ENCODE peak calls at places on chromosomes 16 and 17, in ten cellular contexts. G is LNCaP clone FGC, N is astrocyte of the cerebellum, Z is AG04450, V is breast epithelium, W is GM12865, M is colonic mucosa, Y is thoracic aorta, H is esophagus muscularis mucosa, S is ovary. B is an unnamed sample.

GRCh38 chr16:10940501-10941079 is 1.7 kb downstream of the DEXI start:
- DNase-seq in M (peak; percentile 52), G (no peak), N (no peak), V (no peak), W (peak; percentile 40), H (no peak), S (peak; percentile 31), Y (no peak), Z (no peak), B (no peak)

GRCh38 chr16:83682858-83683235 is 124.9 kb upstream of the HSBP1 start:
- DNase-seq in V (no peak), S (no peak), G (no peak), M (no peak), Y (no peak), Z (no peak), W (no peak), N (no peak), H (no peak), B (no peak)

GRCh38 chr16:68972720-68973119 is 129.4 kb downstream of the TANGO6 start:
- DNase-seq in H (no peak), V (no peak), Y (no peak), M (no peak), W (no peak), G (no peak), Z (peak; percentile 23), S (no peak), N (peak; percentile 55), B (no peak)

GRCh38 chr17:13727441-13728171 is 125.9 kb upstream of the HS3ST3A1 start:
- DNase-seq in W (no peak), M (no peak), V (no peak), G (no peak), Z (peak; percentile 13), N (no peak), Y (no peak), H (no peak), S (no peak), B (no peak)

GRCh38 chr17:77427471-77427991 is 286.8 kb downstream of the SEC14L1 start:
- DNase-seq in S (peak; percentile 87), G (no peak), V (no peak), N (no peak), Y (no peak), W (no peak), H (no peak), M (no peak), Z (no peak), B (no peak)

GRCh38 chr16:80034948-80035700 is 434.6 kb upstream of the MAF start:
- DNase-seq in V (no peak), G (no peak), H (no peak), Y (no peak), N (no peak), Z (no peak), M (no peak), W (no peak), S (no peak), B (no peak)

GRCh38 chr17:53336281-53336680 is 486.4 kb upstream of the KIF2B start:
- DNase-seq in G (no peak), W (no peak), H (no peak), N (no peak), Z (no peak), V (no peak), S (no peak), Y (no peak), M (no peak), B (no peak)

GRCh38 chr17:3685174-3685812 is 10.7 kb downstream of the P2RX5 start:
- DNase-seq in S (no peak), Y (no peak), M (no peak), Z (no peak), V (no peak), N (no peak), H (no peak), W (no peak), G (no peak), B (no peak)

GRCh38 chr16:54286330-54287017 is at the start of gene IRX3:
- DNase-seq in Y (no peak), W (no peak), G (peak; percentile 63), H (no peak), N (peak; percentile 82), M (no peak), S (peak; percentile 29), Z (no peak), V (peak; percentile 95), B (no peak)

GRCh38 chr17:17191961-17192381 is 14.2 kb downstream of the PLD6 start:
- DNase-seq in Y (no peak), W (no peak), V (no peak), Z (no peak), S (no peak), G (no peak), H (no peak), N (no peak), M (no peak), B (no peak)

GRCh38 chr16:2775317-2775716 is 1.8 kb downstream of the ELOB start:
- DNase-seq in Y (no peak), Z (no peak), S (no peak), V (no peak), H (no peak), M (no peak), W (no peak), G (no peak), N (no peak), B (no peak)

GRCh38 chr16:49776085-49776501 is 79.8 kb downstream of the ZNF423 start:
- DNase-seq in H (no peak), V (no peak), Z (no peak), Y (no peak), N (no peak), M (no peak), S (no peak), G (no peak), W (no peak), B (no peak)
- H3K4me3 ChIP-seq in H (no peak overlapping the region), V (no peak overlapping the region), Z (no peak overlapping the region), Y (peak overlapping the region; percentile 54), N (no peak overlapping the region), M (no peak overlapping the region), S (no peak overlapping the region), G (no peak overlapping the region), W (no peak overlapping the region), B (no peak overlapping the region)

GRCh38 chr16:6204941-6205340 is 1107.3 kb upstream of the EEF2KMT start:
- DNase-seq in Z (no peak), V (no peak), Y (no peak), N (no peak), H (no peak), G (no peak), M (no peak), S (no peak), W (no peak), B (no peak)

GRCh38 chr16:6206080-6206479 is 1108.5 kb upstream of the EEF2KMT start:
- DNase-seq in W (no peak), N (no peak), Z (no peak), G (peak; percentile 75), M (peak; percentile 42), V (no peak), Y (no peak), H (no peak), S (no peak), B (no peak)

GRCh38 chr16:6207124-6207523 is 1109.5 kb upstream of the EEF2KMT start:
- DNase-seq in W (no peak), M (no peak), N (no peak), S (no peak), Z (no peak), V (no peak), H (no peak), G (no peak), Y (no peak), B (no peak)

GRCh38 chr16:6211644-6212043 is 1114.0 kb upstream of the EEF2KMT start:
- DNase-seq in Z (no peak), N (no peak), W (no peak), Y (no peak), H (no peak), V (no peak), S (no peak), M (no peak), G (no peak), B (no peak)

GRCh38 chr16:6209355-6209930 is 1111.8 kb upstream of the EEF2KMT start:
- DNase-seq in M (peak; percentile 79), G (no peak), V (no peak), Y (no peak), N (no peak), W (no peak), S (no peak), H (no peak), Z (no peak), B (no peak)
- TF ChIP-seq CTCF in M (no peak), G (no peak), V (no peak), Y (no peak), N (no peak), W (no peak), S (no peak), H (no peak), Z (no peak), B (no peak)

GRCh38 chr17:40663252-40663651 is 1.7 kb downstream of the KRT222 start:
- DNase-seq in Z (no peak), S (no peak), G (no peak), V (no peak), Y (no peak), M (no peak), N (no peak), H (no peak), W (no peak), B (no peak)

GRCh38 chr17:40659909-40660308 is 5.1 kb downstream of the KRT222 start:
- DNase-seq in H (no peak), Y (no peak), G (no peak), Z (no peak), M (no peak), V (no peak), S (no peak), N (no peak), W (no peak), B (no peak)

GRCh38 chr17:40666366-40666765 is 1.4 kb upstream of the KRT222 start:
- DNase-seq in V (no peak), H (no peak), N (no peak), Y (no peak), Z (no peak), M (no peak), G (no peak), S (no peak), W (no peak), B (no peak)

GRCh38 chr17:40664582-40665333 is at the start of gene KRT222:
- DNase-seq in G (no peak), S (no peak), Z (no peak), H (no peak), M (no peak), W (no peak), N (no peak), Y (no peak), V (no peak), B (no peak)
- H3K4me3 ChIP-seq in G (no peak within 1 kb of the TSS), S (no peak within 1 kb of the TSS), Z (no peak within 1 kb of the TSS), H (peak within 1 kb of the TSS; percentile 54), M (no peak within 1 kb of the TSS), W (no peak within 1 kb of the TSS), N (peak within 1 kb of the TSS; percentile 4), Y (peak within 1 kb of the TSS; percentile 18), V (peak within 1 kb of the TSS; percentile 28), B (peak within 1 kb of the TSS; percentile 13)

GRCh38 chr17:68292689-68293040 is 1.4 kb downstream of the ARSG start:
- DNase-seq in N (no peak), S (no peak), M (no peak), G (no peak), V (no peak), W (no peak), H (no peak), Y (no peak), Z (no peak), B (no peak)
- TF ChIP-seq CTCF in N (no peak), S (no peak), M (no peak), G (no peak), V (no peak), W (no peak), H (no peak), Y (no peak), Z (no peak), B (no peak)

GRCh38 chr17:48012151-48012520 is 25.5 kb downstream of the COPZ2 start:
- DNase-seq in W (peak; percentile 78), M (no peak), S (no peak), N (no peak), G (no peak), V (no peak), Z (no peak), Y (no peak), H (no peak), B (no peak)
- H3K4me3 ChIP-seq in W (peak overlapping the region; percentile 28), M (peak overlapping the region; percentile 21), S (no peak overlapping the region), N (peak overlapping the region; percentile 35), G (no peak overlapping the region), V (peak overlapping the region; percentile 48), Z (peak overlapping the region; percentile 54), Y (peak overlapping the region; percentile 68), H (peak overlapping the region; percentile 57), B (peak overlapping the region; percentile 14)